ENCODE peak calls at places on chromosome X, in nine cellular contexts. One of them, this sample, is unnamed.

GRCh38 chrX:71492086-71493065 is 40.5 kb upstream of the OGT start:
- DNase-seq in GM23248: peak; percentile 80
- DNase-seq in COLO829: no peak
- DNase-seq in RKO: no peak
- DNase-seq in Right ventricle myocardium inferior: peak; percentile 68
- DNase-seq in NAMALWA: no peak
- DNase-seq in NCI-H2081: no peak
- DNase-seq in activated CD4-positive, alpha-beta T cell treated with anti-CD3 and anti-CD28 coated beads, Interleukin-2, amount 50 U/mL, for 1 hour: peak; percentile 35
- DNase-seq in SK-N-DZ: no peak
- DNase-seq in this sample: no peak

GRCh38 chrX:85243155-85243554 is 424 bp downstream of the SATL1 start:
- DNase-seq in Right ventricle myocardium inferior: no peak
- DNase-seq in NCI-H2081: peak; percentile 13
- DNase-seq in SK-N-DZ: peak; percentile 15
- DNase-seq in COLO829: no peak
- DNase-seq in activated CD4-positive, alpha-beta T cell treated with anti-CD3 and anti-CD28 coated beads, Interleukin-2, amount 50 U/mL, for 1 hour: no peak
- DNase-seq in NAMALWA: peak; percentile 40
- DNase-seq in GM23248: no peak
- DNase-seq in RKO: no peak
- DNase-seq in this sample: no peak

GRCh38 chrX:154473683-154474082 is 5.4 kb downstream of the LAGE3 start:
- DNase-seq in NCI-H2081: no peak
- DNase-seq in Right ventricle myocardium inferior: no peak
- DNase-seq in COLO829: no peak
- DNase-seq in NAMALWA: no peak
- DNase-seq in SK-N-DZ: no peak
- DNase-seq in GM23248: no peak
- DNase-seq in RKO: no peak
- DNase-seq in activated CD4-positive, alpha-beta T cell treated with anti-CD3 and anti-CD28 coated beads, Interleukin-2, amount 50 U/mL, for 1 hour: no peak
- DNase-seq in this sample: no peak

GRCh38 chrX:65635371-65635770 is 32.1 kb upstream of the MSN start:
- DNase-seq in GM23248: peak; percentile 49
- DNase-seq in Right ventricle myocardium inferior: no peak
- DNase-seq in RKO: no peak
- DNase-seq in NCI-H2081: no peak
- DNase-seq in activated CD4-positive, alpha-beta T cell treated with anti-CD3 and anti-CD28 coated beads, Interleukin-2, amount 50 U/mL, for 1 hour: no peak
- DNase-seq in NAMALWA: no peak
- DNase-seq in COLO829: no peak
- DNase-seq in SK-N-DZ: no peak
- DNase-seq in this sample: no peak

GRCh38 chrX:154097003-154097596 is 417 bp downstream of the MECP2 start:
- DNase-seq in SK-N-DZ: peak; percentile 67
- DNase-seq in NCI-H2081: peak; percentile 64
- DNase-seq in COLO829: peak; percentile 71
- DNase-seq in RKO: peak; percentile 63
- DNase-seq in Right ventricle myocardium inferior: peak; percentile 88
- DNase-seq in NAMALWA: peak; percentile 71
- DNase-seq in GM23248: peak; percentile 72
- DNase-seq in activated CD4-positive, alpha-beta T cell treated with anti-CD3 and anti-CD28 coated beads, Interleukin-2, amount 50 U/mL, for 1 hour: peak; percentile 63
- DNase-seq in this sample: peak; percentile 84

GRCh38 chrX:18146954-18147353 is 73.7 kb downstream of the BEND2 start:
- DNase-seq in SK-N-DZ: no peak
- DNase-seq in NAMALWA: peak; percentile 14
- DNase-seq in RKO: peak; percentile 43
- DNase-seq in Right ventricle myocardium inferior: no peak
- DNase-seq in GM23248: peak; percentile 29
- DNase-seq in activated CD4-positive, alpha-beta T cell treated with anti-CD3 and anti-CD28 coated beads, Interleukin-2, amount 50 U/mL, for 1 hour: no peak
- DNase-seq in NCI-H2081: no peak
- DNase-seq in COLO829: peak; percentile 3
- DNase-seq in this sample: no peak

GRCh38 chrX:45524296-45524695 is 323.6 kb upstream of the DIPK2B start:
- DNase-seq in NAMALWA: no peak
- DNase-seq in SK-N-DZ: no peak
- DNase-seq in GM23248: no peak
- DNase-seq in activated CD4-positive, alpha-beta T cell treated with anti-CD3 and anti-CD28 coated beads, Interleukin-2, amount 50 U/mL, for 1 hour: no peak
- DNase-seq in RKO: no peak
- DNase-seq in Right ventricle myocardium inferior: no peak
- DNase-seq in COLO829: no peak
- DNase-seq in NCI-H2081: peak; percentile 87
- DNase-seq in this sample: no peak

GRCh38 chrX:11541510-11541909 is 124.2 kb downstream of the ARHGAP6 start:
- DNase-seq in NAMALWA: no peak
- DNase-seq in COLO829: no peak
- DNase-seq in activated CD4-positive, alpha-beta T cell treated with anti-CD3 and anti-CD28 coated beads, Interleukin-2, amount 50 U/mL, for 1 hour: no peak
- DNase-seq in Right ventricle myocardium inferior: no peak
- DNase-seq in SK-N-DZ: no peak
- DNase-seq in RKO: no peak
- DNase-seq in NCI-H2081: no peak
- DNase-seq in GM23248: no peak
- DNase-seq in this sample: no peak

GRCh38 chrX:15277594-15277993 is 7.7 kb upstream of the ASB9 start:
- DNase-seq in GM23248: no peak
- DNase-seq in Right ventricle myocardium inferior: no peak
- DNase-seq in NAMALWA: no peak
- DNase-seq in NCI-H2081: no peak
- DNase-seq in COLO829: no peak
- DNase-seq in SK-N-DZ: no peak
- DNase-seq in activated CD4-positive, alpha-beta T cell treated with anti-CD3 and anti-CD28 coated beads, Interleukin-2, amount 50 U/mL, for 1 hour: no peak
- DNase-seq in RKO: no peak
- DNase-seq in this sample: no peak

GRCh38 chrX:132615396-132616131 is 126.7 kb upstream of the MBNL3 start:
- DNase-seq in NAMALWA: peak; percentile 54
- DNase-seq in Right ventricle myocardium inferior: no peak
- DNase-seq in RKO: no peak
- DNase-seq in COLO829: peak; percentile 34
- DNase-seq in activated CD4-positive, alpha-beta T cell treated with anti-CD3 and anti-CD28 coated beads, Interleukin-2, amount 50 U/mL, for 1 hour: peak; percentile 32
- DNase-seq in SK-N-DZ: peak; percentile 6
- DNase-seq in GM23248: peak; percentile 45
- DNase-seq in NCI-H2081: peak; percentile 21
- DNase-seq in this sample: peak; percentile 74

GRCh38 chrX:54182194-54182863 is 725 bp downstream of the FAM120C start:
- DNase-seq in COLO829: peak; percentile 11
- DNase-seq in NCI-H2081: peak; percentile 65
- DNase-seq in NAMALWA: peak; percentile 63
- DNase-seq in SK-N-DZ: peak; percentile 35
- DNase-seq in activated CD4-positive, alpha-beta T cell treated with anti-CD3 and anti-CD28 coated beads, Interleukin-2, amount 50 U/mL, for 1 hour: peak; percentile 60
- DNase-seq in Right ventricle myocardium inferior: peak; percentile 82
- DNase-seq in GM23248: peak; percentile 54
- DNase-seq in RKO: peak; percentile 71
- DNase-seq in this sample: peak; percentile 32

GRCh38 chrX:68139791-68140190 is 293.5 kb downstream of the OPHN1 start:
- DNase-seq in COLO829: no peak
- DNase-seq in NAMALWA: no peak
- DNase-seq in SK-N-DZ: no peak
- DNase-seq in RKO: no peak
- DNase-seq in NCI-H2081: no peak
- DNase-seq in GM23248: peak; percentile 47
- DNase-seq in activated CD4-positive, alpha-beta T cell treated with anti-CD3 and anti-CD28 coated beads, Interleukin-2, amount 50 U/mL, for 1 hour: no peak
- DNase-seq in Right ventricle myocardium inferior: no peak
- DNase-seq in this sample: no peak

GRCh38 chrX:57172544-57172943 is 35.3 kb upstream of the SPIN2A start:
- DNase-seq in NCI-H2081: no peak
- DNase-seq in RKO: no peak
- DNase-seq in Right ventricle myocardium inferior: no peak
- DNase-seq in GM23248: peak; percentile 57
- DNase-seq in COLO829: no peak
- DNase-seq in NAMALWA: no peak
- DNase-seq in activated CD4-positive, alpha-beta T cell treated with anti-CD3 and anti-CD28 coated beads, Interleukin-2, amount 50 U/mL, for 1 hour: no peak
- DNase-seq in SK-N-DZ: no peak
- DNase-seq in this sample: no peak

GRCh38 chrX:10130354-10130753 is 26.4 kb upstream of the CLCN4 start:
- DNase-seq in COLO829: no peak
- DNase-seq in NCI-H2081: no peak
- DNase-seq in Right ventricle myocardium inferior: no peak
- DNase-seq in activated CD4-positive, alpha-beta T cell treated with anti-CD3 and anti-CD28 coated beads, Interleukin-2, amount 50 U/mL, for 1 hour: no peak
- DNase-seq in NAMALWA: no peak
- DNase-seq in RKO: no peak
- DNase-seq in SK-N-DZ: no peak
- DNase-seq in GM23248: no peak
- DNase-seq in this sample: no peak

GRCh38 chrX:118588715-118589114 is 93.1 kb downstream of the DOCK11 start:
- DNase-seq in RKO: no peak
- DNase-seq in GM23248: no peak
- DNase-seq in NCI-H2081: no peak
- DNase-seq in Right ventricle myocardium inferior: no peak
- DNase-seq in activated CD4-positive, alpha-beta T cell treated with anti-CD3 and anti-CD28 coated beads, Interleukin-2, amount 50 U/mL, for 1 hour: no peak
- DNase-seq in SK-N-DZ: no peak
- DNase-seq in COLO829: no peak
- DNase-seq in NAMALWA: no peak
- DNase-seq in this sample: no peak

GRCh38 chrX:47797084-47797483 is 39.6 kb upstream of the ZNF81 start:
- DNase-seq in activated CD4-positive, alpha-beta T cell treated with anti-CD3 and anti-CD28 coated beads, Interleukin-2, amount 50 U/mL, for 1 hour: no peak
- DNase-seq in GM23248: no peak
- DNase-seq in COLO829: no peak
- DNase-seq in Right ventricle myocardium inferior: no peak
- DNase-seq in NCI-H2081: no peak
- DNase-seq in SK-N-DZ: no peak
- DNase-seq in NAMALWA: no peak
- DNase-seq in RKO: no peak
- DNase-seq in this sample: no peak

GRCh38 chrX:40209951-40210617 is 112.3 kb upstream of the BCOR start:
- DNase-seq in NCI-H2081: no peak
- DNase-seq in RKO: peak; percentile 51
- DNase-seq in activated CD4-positive, alpha-beta T cell treated with anti-CD3 and anti-CD28 coated beads, Interleukin-2, amount 50 U/mL, for 1 hour: no peak
- DNase-seq in GM23248: peak; percentile 72
- DNase-seq in NAMALWA: no peak
- DNase-seq in SK-N-DZ: no peak
- DNase-seq in Right ventricle myocardium inferior: no peak
- DNase-seq in COLO829: peak; percentile 45
- DNase-seq in this sample: no peak

GRCh38 chrX:130658310-130658709 is 244.7 kb downstream of the ENOX2 start:
- DNase-seq in SK-N-DZ: no peak
- DNase-seq in NCI-H2081: no peak
- DNase-seq in NAMALWA: no peak
- DNase-seq in Right ventricle myocardium inferior: no peak
- DNase-seq in COLO829: no peak
- DNase-seq in activated CD4-positive, alpha-beta T cell treated with anti-CD3 and anti-CD28 coated beads, Interleukin-2, amount 50 U/mL, for 1 hour: no peak
- DNase-seq in GM23248: no peak
- DNase-seq in RKO: no peak
- DNase-seq in this sample: no peak

GRCh38 chrX:40471965-40472648 is 108.7 kb upstream of the ATP6AP2 start:
- DNase-seq in NCI-H2081: peak; percentile 59
- DNase-seq in NAMALWA: peak; percentile 78
- DNase-seq in Right ventricle myocardium inferior: no peak
- DNase-seq in COLO829: no peak
- DNase-seq in GM23248: peak; percentile 47
- DNase-seq in activated CD4-positive, alpha-beta T cell treated with anti-CD3 and anti-CD28 coated beads, Interleukin-2, amount 50 U/mL, for 1 hour: peak; percentile 6
- DNase-seq in SK-N-DZ: peak; percentile 77
- DNase-seq in RKO: no peak
- DNase-seq in this sample: peak; percentile 24

GRCh38 chrX:19137064-19137463 is 14.8 kb upstream of the ADGRG2 start:
- DNase-seq in GM23248: peak; percentile 4
- DNase-seq in NAMALWA: no peak
- DNase-seq in Right ventricle myocardium inferior: no peak
- DNase-seq in activated CD4-positive, alpha-beta T cell treated with anti-CD3 and anti-CD28 coated beads, Interleukin-2, amount 50 U/mL, for 1 hour: no peak
- DNase-seq in SK-N-DZ: no peak
- DNase-seq in COLO829: no peak
- DNase-seq in RKO: no peak
- DNase-seq in NCI-H2081: no peak
- DNase-seq in this sample: no peak

GRCh38 chrX:133415276-133416105 is at the start of gene GPC4:
- DNase-seq in Right ventricle myocardium inferior: peak; percentile 76
- DNase-seq in SK-N-DZ: no peak
- DNase-seq in NAMALWA: no peak
- DNase-seq in NCI-H2081: no peak
- DNase-seq in GM23248: peak; percentile 57
- DNase-seq in RKO: peak; percentile 71
- DNase-seq in activated CD4-positive, alpha-beta T cell treated with anti-CD3 and anti-CD28 coated beads, Interleukin-2, amount 50 U/mL, for 1 hour: no peak
- DNase-seq in COLO829: peak; percentile 12
- DNase-seq in this sample: peak; percentile 62

GRCh38 chrX:19875051-19875432 is 12.4 kb downstream of the SH3KBP1 start:
- DNase-seq in RKO: peak; percentile 59
- DNase-seq in GM23248: peak; percentile 69
- DNase-seq in activated CD4-positive, alpha-beta T cell treated with anti-CD3 and anti-CD28 coated beads, Interleukin-2, amount 50 U/mL, for 1 hour: no peak
- DNase-seq in NCI-H2081: no peak
- DNase-seq in Right ventricle myocardium inferior: no peak
- DNase-seq in COLO829: peak; percentile 39
- DNase-seq in SK-N-DZ: no peak
- DNase-seq in NAMALWA: no peak
- DNase-seq in this sample: no peak

GRCh38 chrX:24207826-24208225 is 58.3 kb downstream of the ZFX start:
- DNase-seq in Right ventricle myocardium inferior: no peak
- DNase-seq in SK-N-DZ: no peak
- DNase-seq in COLO829: no peak
- DNase-seq in NAMALWA: no peak
- DNase-seq in RKO: no peak
- DNase-seq in GM23248: peak; percentile 31
- DNase-seq in activated CD4-positive, alpha-beta T cell treated with anti-CD3 and anti-CD28 coated beads, Interleukin-2, amount 50 U/mL, for 1 hour: no peak
- DNase-seq in NCI-H2081: no peak
- DNase-seq in this sample: no peak

GRCh38 chrX:118181030-118181429 is 64.4 kb upstream of the KLHL13 start:
- DNase-seq in COLO829: no peak
- DNase-seq in NCI-H2081: no peak
- DNase-seq in SK-N-DZ: no peak
- DNase-seq in NAMALWA: no peak
- DNase-seq in activated CD4-positive, alpha-beta T cell treated with anti-CD3 and anti-CD28 coated beads, Interleukin-2, amount 50 U/mL, for 1 hour: no peak
- DNase-seq in RKO: no peak
- DNase-seq in GM23248: peak; percentile 5
- DNase-seq in Right ventricle myocardium inferior: no peak
- DNase-seq in this sample: no peak

GRCh38 chrX:46704767-46705386 is 54.0 kb downstream of the SLC9A7 start:
- DNase-seq in activated CD4-positive, alpha-beta T cell treated with anti-CD3 and anti-CD28 coated beads, Interleukin-2, amount 50 U/mL, for 1 hour: no peak
- DNase-seq in SK-N-DZ: no peak
- DNase-seq in NAMALWA: no peak
- DNase-seq in RKO: peak; percentile 18
- DNase-seq in COLO829: peak; percentile 8
- DNase-seq in GM23248: peak; percentile 68
- DNase-seq in Right ventricle myocardium inferior: no peak
- DNase-seq in NCI-H2081: no peak
- DNase-seq in this sample: no peak

GRCh38 chrX:15310117-15310516 is 5.3 kb downstream of the ASB11 start:
- DNase-seq in RKO: no peak
- DNase-seq in GM23248: peak; percentile 11
- DNase-seq in activated CD4-positive, alpha-beta T cell treated with anti-CD3 and anti-CD28 coated beads, Interleukin-2, amount 50 U/mL, for 1 hour: no peak
- DNase-seq in NCI-H2081: peak; percentile 83
- DNase-seq in SK-N-DZ: no peak
- DNase-seq in COLO829: peak; percentile 53
- DNase-seq in NAMALWA: no peak
- DNase-seq in Right ventricle myocardium inferior: no peak
- DNase-seq in this sample: peak; percentile 63

GRCh38 chrX:153631931-153632611 is 14.9 kb upstream of the DUSP9 start:
- DNase-seq in SK-N-DZ: no peak
- DNase-seq in GM23248: no peak
- DNase-seq in NCI-H2081: no peak
- DNase-seq in NAMALWA: no peak
- DNase-seq in activated CD4-positive, alpha-beta T cell treated with anti-CD3 and anti-CD28 coated beads, Interleukin-2, amount 50 U/mL, for 1 hour: no peak
- DNase-seq in Right ventricle myocardium inferior: no peak
- DNase-seq in COLO829: no peak
- DNase-seq in RKO: no peak
- DNase-seq in this sample: no peak

GRCh38 chrX:129726307-129727111 is 12.3 kb upstream of the XPNPEP2 start:
- DNase-seq in NAMALWA: peak; percentile 26
- DNase-seq in GM23248: peak; percentile 73
- DNase-seq in SK-N-DZ: peak; percentile 18
- DNase-seq in RKO: peak; percentile 58
- DNase-seq in NCI-H2081: peak; percentile 7
- DNase-seq in Right ventricle myocardium inferior: no peak
- DNase-seq in activated CD4-positive, alpha-beta T cell treated with anti-CD3 and anti-CD28 coated beads, Interleukin-2, amount 50 U/mL, for 1 hour: peak; percentile 25
- DNase-seq in COLO829: peak; percentile 43
- DNase-seq in this sample: peak; percentile 70

GRCh38 chrX:148698221-148698620 is 197.8 kb downstream of the AFF2 start:
- DNase-seq in GM23248: no peak
- DNase-seq in COLO829: no peak
- DNase-seq in Right ventricle myocardium inferior: no peak
- DNase-seq in NCI-H2081: no peak
- DNase-seq in SK-N-DZ: no peak
- DNase-seq in RKO: no peak
- DNase-seq in activated CD4-positive, alpha-beta T cell treated with anti-CD3 and anti-CD28 coated beads, Interleukin-2, amount 50 U/mL, for 1 hour: no peak
- DNase-seq in NAMALWA: peak; percentile 62
- DNase-seq in this sample: no peak

GRCh38 chrX:102154218-102154860 is 1.4 kb downstream of the BEX5 start:
- DNase-seq in NAMALWA: no peak
- DNase-seq in GM23248: no peak
- DNase-seq in activated CD4-positive, alpha-beta T cell treated with anti-CD3 and anti-CD28 coated beads, Interleukin-2, amount 50 U/mL, for 1 hour: no peak
- DNase-seq in RKO: peak; percentile 55
- DNase-seq in COLO829: no peak
- DNase-seq in NCI-H2081: peak; percentile 6
- DNase-seq in SK-N-DZ: no peak
- DNase-seq in Right ventricle myocardium inferior: no peak
- DNase-seq in this sample: peak; percentile 12

GRCh38 chrX:17164936-17165335 is 210.1 kb upstream of the NHS start:
- DNase-seq in SK-N-DZ: no peak
- DNase-seq in RKO: no peak
- DNase-seq in GM23248: no peak
- DNase-seq in COLO829: no peak
- DNase-seq in Right ventricle myocardium inferior: no peak
- DNase-seq in NCI-H2081: no peak
- DNase-seq in NAMALWA: no peak
- DNase-seq in activated CD4-positive, alpha-beta T cell treated with anti-CD3 and anti-CD28 coated beads, Interleukin-2, amount 50 U/mL, for 1 hour: no peak
- DNase-seq in this sample: no peak

This sample was measured in SK-MEL-5.